ENCODE peak calls at places on chromosome 11, in six cellular contexts. D is K562, W is GM12878, G is HCT116, Y is HepG2, B is H1. E is an unnamed sample.

GRCh38 chr11:17650601-17650911 is 68.8 kb upstream of the MYOD1 start:
- DNase-seq in G (no peak), D (no peak), B (no peak), Y (no peak), W (no peak), E (no peak)

GRCh38 chr11:19253149-19253540 is 12.4 kb upstream of the E2F8 start:
- DNase-seq in W (no peak), Y (no peak), B (no peak), D (no peak), G (no peak), E (no peak)

GRCh38 chr11:63563201-63564055 is at the start of gene PLAAT2:
- DNase-seq in G (no peak), Y (no peak), W (no peak), D (no peak), B (no peak), E (no peak)

GRCh38 chr11:8026982-8027381 is 39.8 kb downstream of the EIF3F start:
- DNase-seq in Y (no peak), W (no peak), B (no peak), D (no peak), G (no peak), E (no peak)

GRCh38 chr11:42315846-42316245 is 856.4 kb upstream of the LRRC4C start:
- DNase-seq in W (no peak), Y (no peak), G (no peak), D (no peak), B (no peak), E (no peak)

GRCh38 chr11:68463714-68464113 is 3.2 kb downstream of the PPP6R3 start:
- DNase-seq in D (no peak), Y (no peak), B (no peak), G (no peak), W (no peak), E (no peak)

GRCh38 chr11:47924184-47924671 is 56.1 kb upstream of the PTPRJ start:
- DNase-seq in G (peak; percentile 41), D (no peak), Y (peak; percentile 45), W (no peak), B (no peak), E (no peak)

GRCh38 chr11:44361883-44362282 is 51.9 kb upstream of the ALX4 start:
- DNase-seq in W (no peak), G (no peak), B (no peak), Y (no peak), D (no peak), E (no peak)

GRCh38 chr11:43694477-43694876 is 13.9 kb downstream of the HSD17B12 start:
- DNase-seq in D (no peak), Y (no peak), B (no peak), G (no peak), W (no peak), E (no peak)

GRCh38 chr11:35953081-35953480 is 9.2 kb downstream of the LDLRAD3 start:
- DNase-seq in G (no peak), B (no peak), Y (no peak), D (no peak), W (no peak), E (no peak)

GRCh38 chr11:121249039-121249663 is 43.4 kb upstream of the SC5D start:
- DNase-seq in B (no peak), D (peak; percentile 28), G (peak; percentile 24), W (no peak), Y (peak; percentile 23), E (peak; percentile 44)

GRCh38 chr11:66864924-66865697 is 8.2 kb downstream of the LRFN4 start:
- DNase-seq in D (no peak), B (no peak), G (no peak), W (no peak), Y (no peak), E (no peak)

GRCh38 chr11:122004446-122004845 is 111.6 kb downstream of the BLID start:
- DNase-seq in D (no peak), B (no peak), G (no peak), W (no peak), Y (no peak), E (no peak)

GRCh38 chr11:83011333-83012167 is 60.1 kb downstream of the RAB30 start:
- DNase-seq in D (no peak), W (no peak), B (no peak), Y (no peak), G (no peak), E (no peak)

GRCh38 chr11:73298233-73298632 is 9.8 kb upstream of the ARHGEF17 start:
- DNase-seq in W (no peak), G (no peak), Y (no peak), B (no peak), D (no peak), E (no peak)

GRCh38 chr11:35786188-35786587 is 123.6 kb downstream of the TRIM44 start:
- DNase-seq in W (no peak), Y (no peak), G (no peak), D (no peak), B (no peak), E (no peak)

GRCh38 chr11:93822359-93822758 is 28.1 kb downstream of the VSTM5 start:
- DNase-seq in D (no peak), B (no peak), W (no peak), Y (no peak), G (no peak), E (no peak)

GRCh38 chr11:110529043-110529442 is 99.3 kb downstream of the FDX1 start:
- DNase-seq in G (peak; percentile 27), D (peak; percentile 23), W (no peak), B (no peak), Y (peak; percentile 5), E (peak; percentile 43)

GRCh38 chr11:67290801-67291200 is 1.7 kb downstream of the ANKRD13D start:
- DNase-seq in D (no peak), B (no peak), G (no peak), W (no peak), Y (no peak), E (no peak)

GRCh38 chr11:128621491-128622136 is 34.3 kb upstream of the ETS1 start:
- DNase-seq in B (no peak), G (no peak), Y (no peak), D (no peak), W (no peak), E (no peak)

GRCh38 chr11:117703209-117703608 is 93.8 kb downstream of the DSCAML1 start:
- DNase-seq in B (no peak), Y (peak; percentile 67), D (no peak), G (no peak), W (no peak), E (no peak)

GRCh38 chr11:71266114-71266833 is 13.9 kb upstream of the SHANK2 start:
- DNase-seq in W (no peak), G (no peak), Y (no peak), D (no peak), B (no peak), E (no peak)

GRCh38 chr11:19316434-19316833 is 75.7 kb upstream of the E2F8 start:
- DNase-seq in W (no peak), G (no peak), Y (no peak), B (no peak), D (no peak), E (no peak)

GRCh38 chr11:1739576-1739975 is 10.8 kb downstream of the IFITM10 start:
- DNase-seq in G (no peak), D (no peak), W (no peak), Y (no peak), B (no peak), E (no peak)

GRCh38 chr11:120603071-120603470 is 91.5 kb downstream of the GRIK4 start:
- DNase-seq in D (no peak), B (no peak), G (no peak), W (no peak), Y (no peak), E (no peak)

DNA sequence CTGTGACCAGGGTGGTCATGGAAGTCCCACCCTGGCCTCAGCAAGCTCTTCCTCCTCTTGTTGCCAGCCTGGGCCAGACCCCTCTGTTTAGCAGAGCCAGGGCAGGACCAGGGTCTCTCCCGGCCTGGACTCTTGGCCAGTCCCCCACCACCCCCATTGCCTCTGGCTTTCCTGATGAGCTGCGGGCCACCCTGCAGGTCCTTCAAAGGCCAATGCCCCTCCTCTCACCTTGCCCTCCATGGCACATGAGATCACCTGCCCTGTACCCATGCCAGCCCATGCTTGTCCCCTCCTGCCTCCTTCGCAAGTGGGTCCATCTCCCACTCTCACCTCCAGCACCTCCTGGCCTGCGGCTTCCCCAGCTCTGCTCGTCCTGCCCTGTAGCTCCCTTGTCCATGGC is 10.4 kb downstream of the FADS2 start:
- DNase-seq in B (no peak), D (no peak), Y (no peak), W (no peak), G (no peak), E (no peak)
- TF ChIP-seq ZNF274 in B (no peak), D (no peak), Y (no peak), W (no peak), G (no peak), E (no peak)

DNA sequence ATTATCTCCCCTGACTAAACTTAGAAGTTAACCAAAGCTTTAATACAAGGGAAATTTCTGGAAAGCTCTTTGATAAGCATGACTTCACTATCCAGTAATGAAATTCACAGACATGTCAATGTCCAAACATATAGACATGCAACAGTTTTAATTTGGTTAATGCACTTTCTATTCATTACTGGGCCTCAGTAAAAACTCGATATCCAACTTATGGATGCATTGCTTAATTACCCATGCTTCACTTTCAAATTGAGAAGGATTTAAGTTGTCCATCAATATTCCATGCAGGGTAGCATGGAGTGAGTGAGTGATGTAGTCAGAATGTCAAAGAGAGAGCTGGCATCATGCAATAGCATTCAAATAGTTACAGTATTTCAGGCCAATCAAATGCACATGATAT is 197.5 kb downstream of the CADM1 start:
- DNase-seq in Y (no peak), D (no peak), G (no peak), B (no peak), W (no peak), E (no peak)
- TF ChIP-seq ZNF274 in Y (no peak), D (no peak), G (no peak), B (no peak), W (no peak), E (no peak)

GRCh38 chr11:102153082-102153481 is 42.8 kb downstream of the YAP1 start:
- DNase-seq in B (no peak), W (no peak), G (no peak), Y (no peak), D (no peak), E (no peak)
- TF ChIP-seq ZNF274 in B (no peak), W (no peak), G (no peak), Y (no peak), D (no peak), E (no peak)

GRCh38 chr11:112744041-112744440 is 217.2 kb upstream of the NCAM1 start:
- DNase-seq in D (no peak), Y (no peak), B (no peak), G (no peak), W (no peak), E (no peak)
- TF ChIP-seq ZNF274 in D (no peak), Y (no peak), B (no peak), G (no peak), W (no peak), E (no peak)